ENCODE peak calls at places on chromosomes 12 and 14, in eight cellular contexts. One of them, this sample, is unnamed. For H3K27me3, the result is how much of the 10 kb centered on the place peaks cover.

GRCh38 chr14:103694572-103695026 is 20.7 kb downstream of the XRCC3 start:
- DNase-seq in body of pancreas: no peak
- DNase-seq in lower lobe of right lung: peak
- DNase-seq in heart left ventricle: no peak
- DNase-seq in esophagus squamous epithelium: no peak
- DNase-seq in hepatocyte: no peak
- DNase-seq in heart right ventricle: no peak
- DNase-seq in PC-3: no peak
- DNase-seq in this sample: no peak

GRCh38 chr14:60878121-60878520 is 102.8 kb downstream of the TRMT5 start:
- DNase-seq in body of pancreas: no peak
- DNase-seq in lower lobe of right lung: no peak
- DNase-seq in heart left ventricle: no peak
- DNase-seq in esophagus squamous epithelium: no peak
- DNase-seq in hepatocyte: no peak
- DNase-seq in heart right ventricle: no peak
- DNase-seq in PC-3: no peak
- DNase-seq in this sample: peak

GRCh38 chr12:46198913-46199312 is 69.9 kb downstream of the SLC38A1 start:
- DNase-seq in body of pancreas: no peak
- DNase-seq in lower lobe of right lung: no peak
- DNase-seq in heart left ventricle: no peak
- DNase-seq in esophagus squamous epithelium: no peak
- DNase-seq in hepatocyte: no peak
- DNase-seq in heart right ventricle: no peak
- DNase-seq in PC-3: no peak
- DNase-seq in this sample: no peak

GRCh38 chr14:30443368-30444007 is 115.5 kb upstream of the G2E3 start:
- DNase-seq in body of pancreas: no peak
- DNase-seq in lower lobe of right lung: no peak
- DNase-seq in heart left ventricle: no peak
- DNase-seq in esophagus squamous epithelium: no peak
- DNase-seq in hepatocyte: peak
- DNase-seq in heart right ventricle: no peak
- DNase-seq in PC-3: peak
- DNase-seq in this sample: peak

GRCh38 chr12:65998031-65998430 is 132.5 kb downstream of the LLPH start:
- DNase-seq in body of pancreas: no peak
- DNase-seq in lower lobe of right lung: no peak
- DNase-seq in heart left ventricle: no peak
- DNase-seq in esophagus squamous epithelium: no peak
- DNase-seq in hepatocyte: no peak
- DNase-seq in heart right ventricle: no peak
- DNase-seq in PC-3: no peak
- DNase-seq in this sample: no peak

GRCh38 chr14:81625343-81625742 is 91.7 kb upstream of the SEL1L start:
- DNase-seq in body of pancreas: no peak
- DNase-seq in lower lobe of right lung: no peak
- DNase-seq in heart left ventricle: no peak
- DNase-seq in esophagus squamous epithelium: no peak
- DNase-seq in hepatocyte: peak
- DNase-seq in heart right ventricle: no peak
- DNase-seq in PC-3: peak
- DNase-seq in this sample: peak

GRCh38 chr12:131713349-131713748 is 2.5 kb downstream of the SFSWAP start:
- DNase-seq in body of pancreas: no peak
- DNase-seq in lower lobe of right lung: no peak
- DNase-seq in heart left ventricle: no peak
- DNase-seq in esophagus squamous epithelium: no peak
- DNase-seq in hepatocyte: no peak
- DNase-seq in heart right ventricle: no peak
- DNase-seq in PC-3: no peak
- DNase-seq in this sample: no peak

GRCh38 chr12:55068416-55069010 is 48.7 kb downstream of the NEUROD4 start:
- DNase-seq in body of pancreas: peak
- DNase-seq in lower lobe of right lung: no peak
- DNase-seq in heart left ventricle: no peak
- DNase-seq in esophagus squamous epithelium: no peak
- DNase-seq in hepatocyte: peak
- DNase-seq in heart right ventricle: peak
- DNase-seq in PC-3: peak
- DNase-seq in this sample: peak

GRCh38 chr12:46874642-46875041 is 48.8 kb upstream of the SLC38A4 start:
- DNase-seq in body of pancreas: no peak
- DNase-seq in lower lobe of right lung: no peak
- DNase-seq in heart left ventricle: no peak
- DNase-seq in esophagus squamous epithelium: no peak
- DNase-seq in hepatocyte: no peak
- DNase-seq in heart right ventricle: no peak
- DNase-seq in PC-3: no peak
- DNase-seq in this sample: peak

GRCh38 chr14:50475460-50475859 is 56.9 kb downstream of the MAP4K5 start:
- DNase-seq in body of pancreas: no peak
- DNase-seq in lower lobe of right lung: no peak
- DNase-seq in heart left ventricle: no peak
- DNase-seq in esophagus squamous epithelium: no peak
- DNase-seq in hepatocyte: peak
- DNase-seq in heart right ventricle: no peak
- DNase-seq in PC-3: peak
- DNase-seq in this sample: no peak

GRCh38 chr12:74538491-74539258 is 1.0 kb downstream of the ATXN7L3B start:
- DNase-seq in body of pancreas: peak
- DNase-seq in lower lobe of right lung: no peak
- DNase-seq in heart left ventricle: no peak
- DNase-seq in esophagus squamous epithelium: no peak
- DNase-seq in hepatocyte: peak
- DNase-seq in heart right ventricle: no peak
- DNase-seq in PC-3: peak
- DNase-seq in this sample: peak

GRCh38 chr12:50099302-50100008 is 4.4 kb upstream of the GPD1 start:
- DNase-seq in body of pancreas: no peak
- DNase-seq in lower lobe of right lung: no peak
- DNase-seq in heart left ventricle: no peak
- DNase-seq in esophagus squamous epithelium: no peak
- DNase-seq in hepatocyte: no peak
- DNase-seq in heart right ventricle: no peak
- DNase-seq in PC-3: peak
- DNase-seq in this sample: no peak

GRCh38 chr14:72532686-72533454 is 361.0 kb downstream of the DPF3 start:
- DNase-seq in body of pancreas: no peak
- DNase-seq in lower lobe of right lung: no peak
- DNase-seq in heart left ventricle: no peak
- DNase-seq in esophagus squamous epithelium: no peak
- DNase-seq in hepatocyte: no peak
- DNase-seq in heart right ventricle: no peak
- DNase-seq in PC-3: no peak
- DNase-seq in this sample: no peak

GRCh38 chr14:39368261-39368959 is 63.8 kb downstream of the FBXO33 start:
- DNase-seq in body of pancreas: peak
- DNase-seq in lower lobe of right lung: no peak
- DNase-seq in heart left ventricle: peak
- DNase-seq in esophagus squamous epithelium: no peak
- DNase-seq in hepatocyte: peak
- DNase-seq in heart right ventricle: peak
- DNase-seq in PC-3: peak
- DNase-seq in this sample: peak

GRCh38 chr12:21677622-21678277 is 20.1 kb upstream of the LDHB start:
- DNase-seq in body of pancreas: no peak
- DNase-seq in lower lobe of right lung: no peak
- DNase-seq in heart left ventricle: no peak
- DNase-seq in esophagus squamous epithelium: no peak
- DNase-seq in hepatocyte: no peak
- DNase-seq in heart right ventricle: no peak
- DNase-seq in PC-3: no peak
- DNase-seq in this sample: no peak

GRCh38 chr14:101849125-101849524 is 87.6 kb downstream of the PPP2R5C start:
- DNase-seq in body of pancreas: no peak
- DNase-seq in lower lobe of right lung: no peak
- DNase-seq in heart left ventricle: no peak
- DNase-seq in esophagus squamous epithelium: no peak
- DNase-seq in hepatocyte: no peak
- DNase-seq in heart right ventricle: no peak
- DNase-seq in PC-3: no peak
- DNase-seq in this sample: peak

GRCh38 chr12:1841606-1842182 is 21.3 kb downstream of the LRTM2 start:
- DNase-seq in body of pancreas: no peak
- DNase-seq in lower lobe of right lung: no peak
- DNase-seq in heart left ventricle: no peak
- DNase-seq in esophagus squamous epithelium: no peak
- DNase-seq in hepatocyte: no peak
- DNase-seq in heart right ventricle: no peak
- DNase-seq in PC-3: no peak
- DNase-seq in this sample: no peak

GRCh38 chr14:101083564-101084435 is 180.3 kb upstream of the RTL1 start:
- DNase-seq in body of pancreas: no peak
- DNase-seq in lower lobe of right lung: no peak
- DNase-seq in heart left ventricle: no peak
- DNase-seq in esophagus squamous epithelium: no peak
- DNase-seq in hepatocyte: no peak
- DNase-seq in heart right ventricle: no peak
- DNase-seq in PC-3: peak
- DNase-seq in this sample: no peak

GRCh38 chr14:91112172-91112571 is 1.7 kb upstream of the DGLUCY start:
- DNase-seq in body of pancreas: no peak
- DNase-seq in lower lobe of right lung: no peak
- DNase-seq in heart left ventricle: no peak
- DNase-seq in esophagus squamous epithelium: no peak
- DNase-seq in hepatocyte: no peak
- DNase-seq in heart right ventricle: no peak
- DNase-seq in PC-3: no peak
- DNase-seq in this sample: no peak

GRCh38 chr12:53578783-53579182 is 47.4 kb downstream of the ATF7 start:
- DNase-seq in body of pancreas: no peak
- DNase-seq in lower lobe of right lung: no peak
- DNase-seq in heart left ventricle: no peak
- DNase-seq in esophagus squamous epithelium: no peak
- DNase-seq in hepatocyte: no peak
- DNase-seq in heart right ventricle: no peak
- DNase-seq in PC-3: no peak
- DNase-seq in this sample: no peak
- TF ChIP-seq CTCF in body of pancreas: no peak
- TF ChIP-seq CTCF in lower lobe of right lung: no peak
- TF ChIP-seq CTCF in heart left ventricle: no peak
- TF ChIP-seq CTCF in esophagus squamous epithelium: no peak
- TF ChIP-seq CTCF in hepatocyte: no peak
- TF ChIP-seq CTCF in heart right ventricle: no peak
- TF ChIP-seq CTCF in PC-3: no peak
- TF ChIP-seq CTCF in this sample: no peak

DNA sequence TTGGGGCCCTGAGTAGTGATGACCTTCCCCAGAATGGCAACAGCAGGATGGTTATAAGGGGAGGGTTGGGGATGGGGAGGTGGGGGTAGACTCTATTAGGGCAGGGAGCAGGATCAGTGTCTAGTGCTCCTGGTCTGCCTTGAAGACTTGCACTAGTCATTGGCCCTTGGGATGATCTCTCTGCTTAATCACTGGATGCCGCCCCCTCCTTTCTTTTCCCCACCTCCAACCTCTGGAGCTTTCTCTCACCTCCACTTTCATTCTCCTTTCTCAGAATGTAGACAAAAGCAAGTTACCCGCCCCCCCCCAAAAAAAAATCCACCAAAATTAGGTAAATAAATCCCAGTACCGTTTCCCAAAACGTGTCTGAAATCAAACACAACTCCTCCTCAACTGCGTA is 2.8 kb upstream of the KCNK10 start:
- DNase-seq in body of pancreas: no peak
- DNase-seq in lower lobe of right lung: no peak
- DNase-seq in heart left ventricle: no peak
- DNase-seq in esophagus squamous epithelium: no peak
- DNase-seq in hepatocyte: no peak
- DNase-seq in heart right ventricle: no peak
- DNase-seq in PC-3: no peak
- DNase-seq in this sample: no peak
- H3K27me3 ChIP-seq in body of pancreas: under half
- H3K27me3 ChIP-seq in lower lobe of right lung: half or more
- H3K27me3 ChIP-seq in heart left ventricle: half or more
- H3K27me3 ChIP-seq in esophagus squamous epithelium: under half
- H3K27me3 ChIP-seq in hepatocyte: half or more
- H3K27me3 ChIP-seq in heart right ventricle: half or more
- H3K27me3 ChIP-seq in PC-3: half or more
- H3K27me3 ChIP-seq in this sample: half or more

GRCh38 chr12:31589582-31589895 is 1.4 kb downstream of the DENND5B start:
- DNase-seq in body of pancreas: no peak
- DNase-seq in lower lobe of right lung: no peak
- DNase-seq in heart left ventricle: peak
- DNase-seq in esophagus squamous epithelium: no peak
- DNase-seq in hepatocyte: no peak
- DNase-seq in heart right ventricle: no peak
- DNase-seq in PC-3: no peak
- DNase-seq in this sample: peak

GRCh38 chr12:31586703-31587102 is 4.2 kb downstream of the DENND5B start:
- DNase-seq in body of pancreas: no peak
- DNase-seq in lower lobe of right lung: no peak
- DNase-seq in heart left ventricle: no peak
- DNase-seq in esophagus squamous epithelium: no peak
- DNase-seq in hepatocyte: no peak
- DNase-seq in heart right ventricle: no peak
- DNase-seq in PC-3: no peak
- DNase-seq in this sample: no peak

GRCh38 chr12:31589896-31590729 is 823 bp downstream of the DENND5B start:
- DNase-seq in body of pancreas: peak
- DNase-seq in lower lobe of right lung: peak
- DNase-seq in heart left ventricle: peak
- DNase-seq in esophagus squamous epithelium: no peak
- DNase-seq in hepatocyte: peak
- DNase-seq in heart right ventricle: peak
- DNase-seq in PC-3: peak
- DNase-seq in this sample: peak

GRCh38 chr12:31590730-31591307 is at the start of gene DENND5B:
- DNase-seq in body of pancreas: peak
- DNase-seq in lower lobe of right lung: peak
- DNase-seq in heart left ventricle: peak
- DNase-seq in esophagus squamous epithelium: no peak
- DNase-seq in hepatocyte: peak
- DNase-seq in heart right ventricle: peak
- DNase-seq in PC-3: peak
- DNase-seq in this sample: peak

DNA sequence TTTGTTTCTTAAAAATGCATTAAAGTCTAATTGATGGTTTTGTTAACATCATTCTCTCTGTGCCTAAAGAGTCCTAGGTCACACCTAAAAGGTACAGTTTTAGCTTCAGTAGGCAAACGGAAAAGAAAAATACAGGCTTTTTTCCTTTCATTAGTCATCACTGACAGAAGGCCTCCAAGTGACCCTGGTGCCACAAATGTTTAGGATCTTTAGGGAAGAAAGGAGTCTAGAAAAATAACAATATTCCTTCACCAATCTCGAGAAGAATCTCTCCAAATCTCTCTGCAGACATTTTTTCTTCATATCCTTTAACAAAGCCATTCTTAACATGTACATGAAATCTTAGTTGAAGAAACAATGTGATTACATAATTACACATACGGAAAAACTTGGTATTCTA is 2.0 kb downstream of the DENND5B start:
- DNase-seq in body of pancreas: no peak
- DNase-seq in lower lobe of right lung: no peak
- DNase-seq in heart left ventricle: no peak
- DNase-seq in esophagus squamous epithelium: no peak
- DNase-seq in hepatocyte: no peak
- DNase-seq in heart right ventricle: no peak
- DNase-seq in PC-3: peak
- DNase-seq in this sample: no peak
- H3K4me3 ChIP-seq in body of pancreas: no peak
- H3K4me3 ChIP-seq in lower lobe of right lung: peak
- H3K4me3 ChIP-seq in heart left ventricle: peak
- H3K4me3 ChIP-seq in esophagus squamous epithelium: no peak
- H3K4me3 ChIP-seq in hepatocyte: peak
- H3K4me3 ChIP-seq in heart right ventricle: peak
- H3K4me3 ChIP-seq in PC-3: peak
- H3K4me3 ChIP-seq in this sample: peak

GRCh38 chr14:64465856-64466554 is 706 bp downstream of the AKAP5 start:
- DNase-seq in body of pancreas: peak
- DNase-seq in lower lobe of right lung: no peak
- DNase-seq in heart left ventricle: peak
- DNase-seq in esophagus squamous epithelium: no peak
- DNase-seq in hepatocyte: peak
- DNase-seq in heart right ventricle: peak
- DNase-seq in PC-3: peak
- DNase-seq in this sample: peak
- TF ChIP-seq CTCF in body of pancreas: no peak
- TF ChIP-seq CTCF in lower lobe of right lung: no peak
- TF ChIP-seq CTCF in heart left ventricle: no peak
- TF ChIP-seq CTCF in esophagus squamous epithelium: no peak
- TF ChIP-seq CTCF in hepatocyte: peak
- TF ChIP-seq CTCF in heart right ventricle: no peak
- TF ChIP-seq CTCF in PC-3: no peak
- TF ChIP-seq CTCF in this sample: peak